ENCODE peak calls at places on chromosomes 4 and X, in eight cellular contexts. One of them, this sample, is unnamed.

GRCh38 chrX:151982217-151982616 is 7.7 kb upstream of the GABRE start:
- DNase-seq in fibroblast of the aortic adventitia: peak; percentile 90
- DNase-seq in astrocyte: peak; percentile 91
- DNase-seq in lower leg skin: no peak
- DNase-seq in HepG2: peak; percentile 78
- DNase-seq in GM20000: no peak
- DNase-seq in AG09319: no peak
- DNase-seq in fibroblast of lung: peak; percentile 59
- DNase-seq in this sample: no peak

GRCh38 chrX:2782171-2782570 is 30.3 kb downstream of the XG start:
- DNase-seq in astrocyte: no peak
- DNase-seq in lower leg skin: no peak
- DNase-seq in fibroblast of the aortic adventitia: no peak
- DNase-seq in HepG2: no peak
- DNase-seq in GM20000: no peak
- DNase-seq in fibroblast of lung: no peak
- DNase-seq in AG09319: no peak
- DNase-seq in this sample: no peak

GRCh38 chrX:54482839-54483593 is 13.0 kb downstream of the FGD1 start:
- DNase-seq in fibroblast of lung: no peak
- DNase-seq in HepG2: no peak
- DNase-seq in astrocyte: no peak
- DNase-seq in AG09319: no peak
- DNase-seq in lower leg skin: no peak
- DNase-seq in fibroblast of the aortic adventitia: no peak
- DNase-seq in GM20000: no peak
- DNase-seq in this sample: no peak

GRCh38 chrX:130082244-130083106 is 27.8 kb downstream of the ELF4 start:
- DNase-seq in HepG2: no peak
- DNase-seq in astrocyte: no peak
- DNase-seq in AG09319: no peak
- DNase-seq in GM20000: peak; percentile 60
- DNase-seq in fibroblast of lung: no peak
- DNase-seq in fibroblast of the aortic adventitia: peak; percentile 39
- DNase-seq in lower leg skin: peak; percentile 92
- DNase-seq in this sample: no peak

GRCh38 chr4:105657117-105657765 is 51.2 kb downstream of the INTS12 start:
- DNase-seq in HepG2: no peak
- DNase-seq in fibroblast of lung: no peak
- DNase-seq in GM20000: no peak
- DNase-seq in astrocyte: peak; percentile 12
- DNase-seq in fibroblast of the aortic adventitia: peak; percentile 4
- DNase-seq in lower leg skin: no peak
- DNase-seq in AG09319: no peak
- DNase-seq in this sample: no peak

GRCh38 chrX:150362599-150363481 is at the start of gene MAMLD1:
- DNase-seq in GM20000: no peak
- DNase-seq in astrocyte: peak; percentile 79
- DNase-seq in fibroblast of lung: peak; percentile 83
- DNase-seq in AG09319: peak; percentile 62
- DNase-seq in fibroblast of the aortic adventitia: peak; percentile 77
- DNase-seq in HepG2: no peak
- DNase-seq in lower leg skin: peak; percentile 95
- DNase-seq in this sample: no peak

GRCh38 chr4:54986095-54986846 is 139.1 kb downstream of the KDR start:
- DNase-seq in fibroblast of the aortic adventitia: no peak
- DNase-seq in AG09319: no peak
- DNase-seq in astrocyte: no peak
- DNase-seq in GM20000: no peak
- DNase-seq in fibroblast of lung: no peak
- DNase-seq in HepG2: no peak
- DNase-seq in lower leg skin: no peak
- DNase-seq in this sample: no peak

GRCh38 chr4:111475001-111475400 is 670.3 kb upstream of the FAM241A start:
- DNase-seq in lower leg skin: no peak
- DNase-seq in fibroblast of lung: peak; percentile 33
- DNase-seq in HepG2: peak; percentile 17
- DNase-seq in astrocyte: peak; percentile 21
- DNase-seq in fibroblast of the aortic adventitia: peak; percentile 56
- DNase-seq in GM20000: no peak
- DNase-seq in AG09319: peak; percentile 10
- DNase-seq in this sample: peak; percentile 17

DNA sequence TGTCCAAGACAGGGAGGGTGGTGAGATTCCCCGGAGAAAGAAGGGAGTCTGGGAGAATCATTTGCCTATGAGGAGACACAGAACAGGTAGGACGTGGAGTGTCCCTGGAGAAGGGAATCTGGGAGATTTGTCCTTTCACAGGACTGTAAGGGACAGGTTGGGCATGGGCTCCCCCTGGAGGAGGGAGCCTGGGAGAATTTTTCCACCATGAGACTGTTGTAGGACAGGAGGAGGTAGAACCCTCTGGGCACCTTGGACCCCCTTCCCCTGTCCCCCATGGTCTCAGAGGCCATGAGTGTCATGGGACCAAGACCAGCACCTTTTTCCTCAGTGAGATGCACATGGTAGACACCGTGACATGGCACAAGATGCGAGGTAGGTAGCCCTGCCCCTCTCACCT is 2.8 kb downstream of the PORCN start:
- DNase-seq in AG09319: no peak
- DNase-seq in fibroblast of the aortic adventitia: no peak
- DNase-seq in HepG2: no peak
- DNase-seq in astrocyte: no peak
- DNase-seq in fibroblast of lung: no peak
- DNase-seq in GM20000: no peak
- DNase-seq in lower leg skin: no peak
- DNase-seq in this sample: no peak
- TF ChIP-seq CTCF in AG09319: peak; percentile 48
- TF ChIP-seq CTCF in fibroblast of the aortic adventitia: peak; percentile 47
- TF ChIP-seq CTCF in HepG2: peak; percentile 53
- TF ChIP-seq CTCF in astrocyte: no peak
- TF ChIP-seq CTCF in fibroblast of lung: peak; percentile 39
- TF ChIP-seq CTCF in GM20000: peak; percentile 21
- TF ChIP-seq CTCF in lower leg skin: no peak
- TF ChIP-seq CTCF in this sample: peak; percentile 37

GRCh38 chrX:104343408-104344129 is 88.8 kb upstream of the ESX1 start:
- DNase-seq in AG09319: peak; percentile 49
- DNase-seq in fibroblast of lung: peak; percentile 74
- DNase-seq in fibroblast of the aortic adventitia: peak; percentile 68
- DNase-seq in GM20000: peak; percentile 4
- DNase-seq in astrocyte: peak; percentile 77
- DNase-seq in lower leg skin: no peak
- DNase-seq in HepG2: peak; percentile 49
- DNase-seq in this sample: peak; percentile 13
- TF ChIP-seq CTCF in AG09319: peak; percentile 59
- TF ChIP-seq CTCF in fibroblast of lung: peak; percentile 44
- TF ChIP-seq CTCF in fibroblast of the aortic adventitia: peak; percentile 62
- TF ChIP-seq CTCF in GM20000: peak; percentile 12
- TF ChIP-seq CTCF in astrocyte: peak; percentile 41
- TF ChIP-seq CTCF in lower leg skin: no peak
- TF ChIP-seq CTCF in HepG2: peak; percentile 59
- TF ChIP-seq CTCF in this sample: peak; percentile 52

DNA sequence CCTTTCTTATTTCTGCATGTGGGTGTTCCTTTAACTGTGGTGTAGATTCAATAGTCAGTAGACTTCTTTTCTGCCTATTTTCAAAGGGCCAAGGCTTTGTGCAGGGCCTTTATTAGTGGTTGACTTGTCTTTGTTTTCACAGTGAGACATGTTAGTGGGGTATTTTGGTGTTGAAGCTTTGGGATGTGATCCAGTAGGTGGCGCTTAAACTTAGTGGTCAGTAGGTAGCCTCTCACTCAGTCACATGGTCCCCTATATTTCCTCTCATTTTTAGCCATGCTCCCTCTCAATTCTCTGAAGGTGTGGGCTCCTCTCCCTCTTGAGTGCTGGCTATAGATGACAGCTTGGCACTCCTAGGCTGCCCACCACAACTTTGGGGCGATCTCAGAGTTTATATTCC is 23.4 kb upstream of the SLC10A7 start:
- DNase-seq in lower leg skin: no peak
- DNase-seq in GM20000: peak; percentile 18
- DNase-seq in AG09319: no peak
- DNase-seq in HepG2: peak; percentile 27
- DNase-seq in astrocyte: no peak
- DNase-seq in fibroblast of lung: peak; percentile 27
- DNase-seq in fibroblast of the aortic adventitia: peak; percentile 66
- DNase-seq in this sample: no peak
- TF ChIP-seq CTCF in lower leg skin: no peak
- TF ChIP-seq CTCF in GM20000: peak; percentile 26
- TF ChIP-seq CTCF in AG09319: peak; percentile 35
- TF ChIP-seq CTCF in HepG2: peak; percentile 54
- TF ChIP-seq CTCF in astrocyte: peak; percentile 28
- TF ChIP-seq CTCF in fibroblast of lung: peak; percentile 22
- TF ChIP-seq CTCF in fibroblast of the aortic adventitia: peak; percentile 60
- TF ChIP-seq CTCF in this sample: peak; percentile 39

GRCh38 chr4:80803337-80803736 is 227.2 kb upstream of the BMP3 start:
- DNase-seq in HepG2: no peak
- DNase-seq in AG09319: no peak
- DNase-seq in fibroblast of lung: no peak
- DNase-seq in lower leg skin: no peak
- DNase-seq in GM20000: no peak
- DNase-seq in astrocyte: no peak
- DNase-seq in fibroblast of the aortic adventitia: no peak
- DNase-seq in this sample: no peak
- TF ChIP-seq CTCF in HepG2: no peak
- TF ChIP-seq CTCF in AG09319: no peak
- TF ChIP-seq CTCF in fibroblast of lung: no peak
- TF ChIP-seq CTCF in lower leg skin: no peak
- TF ChIP-seq CTCF in GM20000: no peak
- TF ChIP-seq CTCF in astrocyte: no peak
- TF ChIP-seq CTCF in fibroblast of the aortic adventitia: no peak
- TF ChIP-seq CTCF in this sample: no peak